ENCODE peak calls at places on chromosomes 3 and 15, in eight cellular contexts. E is stimulated activated CD4-positive, alpha-beta T cell treated with anti-CD3 and anti-CD28 coated beads, Interleukin-4, amount 100 ng/mL, for 4 hours; T is tibial nerve; R is activated naive CD4-positive, alpha-beta T cell; J is dorsolateral prefrontal cortex; X is RWPE1; Y is mesothelial cell of epicardium; U is GM19239. O is an unnamed sample.
A peak's percentile ranks its signal among the peaks of the same experiment; 100 is the strongest.

GRCh38 chr3:38493019-38493418 is 3.1 kb upstream of the EXOG start:
- DNase-seq in J (no peak), Y (no peak), R (no peak), T (no peak), U (no peak), X (no peak), E (no peak), O (no peak)

GRCh38 chr15:64452988-64453688 is 7.2 kb upstream of the ZNF609 start:
- DNase-seq in E (no peak), X (no peak), Y (no peak), J (peak; percentile 38), T (no peak), U (no peak), R (no peak), O (no peak)

GRCh38 chr15:57921371-57921770 is 144.1 kb downstream of the ALDH1A2 start:
- DNase-seq in Y (no peak), T (no peak), R (no peak), E (no peak), J (no peak), U (no peak), X (no peak), O (no peak)

GRCh38 chr3:33184863-33185262 is 33.7 kb downstream of the SUSD5 start:
- DNase-seq in Y (no peak), T (no peak), R (no peak), X (no peak), E (no peak), J (no peak), U (no peak), O (no peak)

GRCh38 chr3:58657571-58658141 is 8.9 kb downstream of the FAM3D start:
- DNase-seq in X (no peak), J (no peak), R (no peak), T (no peak), Y (no peak), E (no peak), U (no peak), O (no peak)

GRCh38 chr3:12870942-12871341 is 29.6 kb upstream of the RPL32 start:
- DNase-seq in X (no peak), Y (no peak), R (no peak), U (no peak), J (no peak), E (peak; percentile 7), T (peak; percentile 26), O (no peak)

GRCh38 chr3:12750223-12750622 is 8.8 kb downstream of the TMEM40 start:
- DNase-seq in T (no peak), U (no peak), J (no peak), X (peak; percentile 52), Y (no peak), R (no peak), E (no peak), O (peak; percentile 36)

GRCh38 chr15:99481831-99482230 is 84.0 kb upstream of the MEF2A start:
- DNase-seq in E (no peak), Y (no peak), X (no peak), U (no peak), T (no peak), R (no peak), J (no peak), O (no peak)

GRCh38 chr3:177521305-177521704 is 324.0 kb upstream of the TBL1XR1 start:
- DNase-seq in X (peak; percentile 16), U (no peak), Y (peak; percentile 69), E (no peak), R (no peak), J (no peak), T (no peak), O (no peak)

O was measured in posterior cingulate gyrus.